ENCODE peak calls at places on chromosomes 7 and 10, in six cellular contexts. C is GM23248, E is GM23338, R is PC-3, S is HCT116, I is MM.1S. F is an unnamed sample.

GRCh38 chr10:64394744-64395143 is 873.5 kb downstream of the REEP3 start:
- DNase-seq in C (no peak), E (no peak), R (peak; percentile 29), S (no peak), I (no peak), F (no peak)

GRCh38 chr10:3853547-3853989 is 68.6 kb upstream of the KLF6 start:
- DNase-seq in C (no peak), E (no peak), R (peak; percentile 48), S (no peak), I (no peak), F (no peak)

GRCh38 chr7:77409005-77409738 is 7.0 kb downstream of the GSAP start:
- DNase-seq in C (peak; percentile 70), E (no peak), R (peak; percentile 84), S (no peak), I (no peak), F (no peak)

GRCh38 chr7:30476401-30477145 is 2.0 kb downstream of the NOD1 start:
- DNase-seq in C (peak; percentile 16), E (no peak), R (no peak), S (no peak), I (no peak), F (no peak)

GRCh38 chr7:2518101-2518500 is 1.5 kb upstream of the LFNG start:
- DNase-seq in C (no peak), E (no peak), R (no peak), S (no peak), I (no peak), F (no peak)

GRCh38 chr10:356452-356851 is 221.2 kb downstream of the ZMYND11 start:
- DNase-seq in C (no peak), E (no peak), R (no peak), S (no peak), I (no peak), F (no peak)

GRCh38 chr7:139853576-139854511 is 24.8 kb downstream of the TBXAS1 start:
- DNase-seq in C (peak; percentile 92), E (no peak), R (peak; percentile 17), S (no peak), I (no peak), F (no peak)

GRCh38 chr7:120216947-120217346 is 56.0 kb upstream of the KCND2 start:
- DNase-seq in C (no peak), E (no peak), R (no peak), S (no peak), I (no peak), F (no peak)

GRCh38 chr10:847868-848267 is 83.6 kb downstream of the LARP4B start:
- DNase-seq in C (no peak), E (peak; percentile 43), R (no peak), S (no peak), I (no peak), F (peak; percentile 12)

GRCh38 chr10:615583-616152 is 73.8 kb downstream of the DIP2C start:
- DNase-seq in C (peak; percentile 96), E (no peak), R (peak; percentile 82), S (no peak), I (no peak), F (peak; percentile 23)

GRCh38 chr10:35368485-35369048 is 32.3 kb downstream of the CCNY start:
- DNase-seq in C (no peak), E (no peak), R (no peak), S (no peak), I (no peak), F (no peak)

GRCh38 chr10:102001435-102002068 is 54.4 kb downstream of the ARMH3 start:
- DNase-seq in C (no peak), E (no peak), R (no peak), S (no peak), I (peak; percentile 78), F (peak; percentile 66)

GRCh38 chr7:44293561-44294324 is 31.7 kb downstream of the CAMK2B start:
- DNase-seq in C (no peak), E (no peak), R (no peak), S (no peak), I (no peak), F (peak; percentile 57)

GRCh38 chr7:37211097-37211496 is 237.6 kb downstream of the ELMO1 start:
- DNase-seq in C (peak; percentile 57), E (no peak), R (no peak), S (no peak), I (no peak), F (no peak)

GRCh38 chr10:132865851-132866600 is 76.3 kb downstream of the CFAP46 start:
- DNase-seq in C (no peak), E (no peak), R (no peak), S (no peak), I (no peak), F (no peak)

GRCh38 chr10:132868995-132869394 is 73.4 kb downstream of the CFAP46 start:
- DNase-seq in C (no peak), E (no peak), R (no peak), S (no peak), I (no peak), F (no peak)

GRCh38 chr10:132869621-132870020 is 72.7 kb downstream of the CFAP46 start:
- DNase-seq in C (no peak), E (no peak), R (no peak), S (no peak), I (no peak), F (no peak)

GRCh38 chr10:132866601-132867381 is 75.6 kb downstream of the CFAP46 start:
- DNase-seq in C (no peak), E (no peak), R (no peak), S (no peak), I (no peak), F (no peak)

DNA sequence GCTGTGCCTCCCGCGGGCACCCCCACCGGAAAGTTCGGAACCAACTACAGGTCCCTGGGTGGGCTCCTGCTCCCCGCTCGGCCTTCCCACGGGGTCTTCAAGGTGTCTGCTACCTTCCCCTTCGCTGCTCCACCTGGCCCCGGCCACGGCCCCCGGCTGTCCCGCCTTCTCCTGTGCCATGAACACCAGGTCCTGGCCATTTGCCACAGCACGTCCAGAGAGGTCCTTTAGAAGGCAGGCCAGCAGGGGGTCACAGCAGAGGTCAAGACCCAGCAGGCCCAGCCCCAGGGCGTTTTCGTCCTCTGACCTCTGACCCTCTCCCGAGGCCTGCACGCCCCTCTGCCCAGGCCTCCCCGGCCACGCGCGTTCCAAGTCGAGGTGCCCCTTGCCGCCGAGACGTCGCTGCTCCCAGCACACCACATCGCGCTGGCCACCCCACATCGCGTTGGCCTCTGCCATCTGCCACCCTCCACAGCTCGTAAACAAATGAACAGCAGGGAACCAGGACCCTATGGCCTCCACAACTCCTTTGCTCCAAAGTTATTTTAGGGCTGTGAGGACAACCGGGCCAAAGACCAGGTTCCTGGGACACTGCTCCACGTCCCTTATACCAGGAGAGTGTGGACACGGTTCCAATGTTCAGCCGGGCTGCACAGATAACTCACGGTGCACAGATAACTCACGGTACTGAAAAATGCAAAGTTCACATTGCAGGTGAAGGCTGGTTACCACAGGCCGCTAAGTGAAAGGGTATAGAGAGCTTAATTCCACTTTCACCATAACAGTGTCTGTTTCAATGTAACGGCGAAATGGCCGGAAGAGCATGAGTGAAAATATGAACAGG is 74.3 kb downstream of the CFAP46 start:
- DNase-seq in C (no peak), E (no peak), R (no peak), S (no peak), I (no peak), F (no peak)
- TF ChIP-seq EZH2phosphoT487 in C (no peak), E (no peak), R (no peak), S (no peak), I (no peak), F (no peak)

DNA sequence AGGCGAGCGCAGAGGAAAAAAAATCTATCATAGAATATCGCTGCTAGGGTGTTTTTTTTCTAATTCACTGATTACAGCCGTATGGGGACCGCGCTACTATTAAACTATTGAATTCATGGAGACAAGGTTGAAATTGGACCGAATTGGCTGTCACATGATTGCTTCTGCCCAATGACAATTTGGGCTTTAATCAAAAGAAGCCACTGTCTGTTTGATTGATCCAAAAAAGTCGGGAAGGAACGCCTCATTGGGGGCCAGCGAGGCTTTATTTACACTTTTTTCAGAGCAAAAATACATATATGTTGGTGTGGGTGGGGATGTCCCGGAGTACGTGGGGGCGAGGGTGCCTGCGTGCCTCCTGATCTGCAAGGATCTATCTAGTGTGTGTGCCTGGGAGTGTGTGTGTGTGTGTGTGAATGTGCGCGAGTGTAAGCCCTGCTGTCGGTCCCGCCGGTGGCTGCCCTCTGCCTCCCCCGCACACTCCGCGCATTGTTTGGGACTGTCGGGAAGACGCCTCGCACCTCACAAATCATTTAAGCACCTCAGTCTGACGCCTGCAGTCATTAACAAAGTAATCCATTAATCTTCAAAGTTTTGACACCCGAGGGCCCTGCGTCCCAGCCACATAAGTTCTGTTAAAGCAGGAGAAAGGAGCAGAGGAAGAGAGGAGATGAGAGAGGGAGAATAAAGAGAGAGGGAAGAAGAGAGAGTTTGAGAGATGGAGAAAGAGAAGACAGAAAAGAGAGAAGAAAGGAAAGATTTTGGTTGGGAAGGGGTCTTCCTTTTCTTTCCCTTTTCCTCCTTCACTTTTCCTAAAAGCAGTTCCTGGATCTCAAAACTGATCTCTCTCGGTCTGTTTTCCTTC is at the start of gene HOXA2:
- DNase-seq in C (no peak), E (no peak), R (no peak), S (no peak), I (no peak), F (peak; percentile 49)
- TF ChIP-seq EZH2 in C (no peak), E (peak; percentile 87), R (no peak), S (no peak), I (no peak), F (no peak)

DNA sequence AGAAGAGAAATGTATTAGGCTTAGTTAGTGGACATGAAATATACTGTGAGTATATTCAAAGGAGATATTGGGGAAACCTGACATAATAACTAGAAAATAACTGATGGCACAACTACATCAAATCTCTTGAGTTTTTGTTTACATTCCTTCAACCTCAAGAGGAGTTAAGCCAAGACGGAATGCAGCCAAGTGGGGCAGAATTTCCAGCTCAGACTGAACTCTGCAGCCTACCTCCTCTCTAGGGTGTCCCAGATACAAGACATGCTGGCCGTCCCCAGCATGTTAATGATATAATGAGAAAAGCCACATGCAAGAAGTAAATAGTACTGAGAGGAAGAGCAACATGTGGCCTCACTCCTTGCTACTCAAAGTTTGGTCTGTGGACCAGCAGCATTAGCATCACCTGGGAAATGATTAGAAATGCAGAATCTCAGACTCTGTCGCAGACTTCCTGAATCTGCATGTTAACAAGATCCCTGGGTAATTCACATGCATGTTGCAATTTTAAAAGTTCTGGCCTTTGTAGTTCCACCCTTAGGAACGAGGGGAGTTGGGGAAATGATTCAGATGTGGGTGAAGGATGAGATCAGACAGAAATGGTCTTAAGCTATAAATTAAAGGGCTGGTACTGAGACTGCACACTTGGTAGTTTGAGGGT is 118.4 kb upstream of the CACUL1 start:
- DNase-seq in C (peak; percentile 6), E (no peak), R (peak; percentile 52), S (no peak), I (no peak), F (no peak)
- TF ChIP-seq EZH2phosphoT487 in C (no peak), E (no peak), R (no peak), S (no peak), I (no peak), F (no peak)

DNA sequence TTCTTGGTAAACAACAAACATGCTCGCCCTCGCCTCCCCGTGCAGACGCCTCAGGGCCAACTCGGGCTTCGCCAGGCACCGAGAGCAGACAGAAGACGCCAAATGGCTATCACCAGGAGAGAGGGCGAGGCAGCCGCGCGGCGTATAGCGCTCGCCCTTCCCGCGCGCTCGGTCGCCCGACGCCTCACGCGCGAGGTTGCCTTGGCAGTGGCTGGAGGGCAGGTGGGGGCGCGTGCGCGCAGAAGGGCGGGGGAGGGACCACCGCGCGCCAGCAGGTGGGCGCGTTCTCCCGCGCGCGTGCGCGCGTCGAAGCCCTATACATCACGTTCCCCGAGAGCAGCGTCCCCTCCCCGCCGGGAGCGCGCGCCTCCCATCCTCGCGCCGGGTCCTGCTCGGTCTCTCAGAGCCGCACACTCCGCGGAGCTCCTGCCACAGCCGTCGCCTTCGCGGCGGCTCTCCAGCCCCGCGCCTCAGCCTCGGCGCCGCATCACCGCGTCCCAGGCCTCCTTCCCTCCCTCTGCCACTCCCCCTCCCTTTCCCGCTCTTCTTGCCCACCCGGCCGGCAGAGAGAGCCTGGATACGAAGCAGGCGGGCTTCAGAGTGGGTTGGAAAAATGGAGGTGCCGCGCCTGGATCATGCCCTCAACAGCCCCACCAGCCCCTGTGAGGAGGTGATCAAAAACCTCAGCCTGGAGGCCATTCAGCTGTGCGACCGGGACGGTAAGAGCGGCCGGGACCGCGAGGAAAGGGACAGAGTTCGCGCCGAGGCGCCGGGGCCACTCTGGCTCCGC is at the start of gene PHYHIPL:
- DNase-seq in C (peak; percentile 23), E (peak; percentile 68), R (no peak), S (no peak), I (no peak), F (peak; percentile 73)
- TF ChIP-seq EZH2 in C (peak; percentile 60), E (no peak), R (peak; percentile 15), S (no peak), I (no peak), F (peak; percentile 68)

F was measured in neural progenitor cell.